ENCODE peak calls at places on chromosome 14, in nine cellular contexts. T is RWPE1; Y is HuH-7.5; Q is activated CD8-positive, alpha-beta memory T cell treated with anti-CD3 and anti-CD28 coated beads for 48 hours; A is brain microvascular endothelial cell; L is hypothalamus; O is fibroblast of mammary gland; W is glutamatergic neuron; C is activated naive CD8-positive, alpha-beta T cell treated with anti-CD3 and anti-CD28 coated beads, Interleukin-2, amount 50 U/mL, for 24 hours. S is an unnamed sample.

GRCh38 chr14:31749275-31749674 is 188.1 kb downstream of the NUBPL start:
- DNase-seq in T (no peak), Y (no peak), Q (no peak), A (no peak), L (no peak), O (no peak), W (no peak), C (no peak), S (no peak)

GRCh38 chr14:22262881-22263280 is 326.1 kb downstream of the DAD1 start:
- DNase-seq in T (no peak), Y (no peak), Q (no peak), A (no peak), L (no peak), O (no peak), W (no peak), C (no peak), S (no peak)

GRCh38 chr14:36767603-36768281 is 106.1 kb downstream of the PAX9 start:
- DNase-seq in T (peak), Y (no peak), Q (no peak), A (no peak), L (no peak), O (no peak), W (no peak), C (no peak), S (no peak)

GRCh38 chr14:99524804-99525698 is 43.8 kb downstream of the CCNK start:
- DNase-seq in T (peak), Y (peak), Q (no peak), A (peak), L (no peak), O (peak), W (peak), C (no peak), S (no peak)

GRCh38 chr14:49934638-49935037 is 41.8 kb downstream of the ARF6 start:
- DNase-seq in T (no peak), Y (no peak), Q (no peak), A (no peak), L (no peak), O (peak), W (no peak), C (no peak), S (no peak)

GRCh38 chr14:86723254-86723624 is 1193.3 kb downstream of the FLRT2 start:
- DNase-seq in T (no peak), Y (no peak), Q (no peak), A (no peak), L (no peak), O (no peak), W (no peak), C (no peak), S (no peak)

GRCh38 chr14:72801381-72801812 is 92.5 kb downstream of the DPF3 start:
- DNase-seq in T (peak), Y (no peak), Q (no peak), A (peak), L (no peak), O (peak), W (no peak), C (no peak), S (no peak)

GRCh38 chr14:20477211-20477876 is 8.1 kb downstream of the PNP start:
- DNase-seq in T (no peak), Y (no peak), Q (no peak), A (peak), L (no peak), O (no peak), W (no peak), C (no peak), S (no peak)

GRCh38 chr14:35741345-35742031 is 67.6 kb downstream of the RALGAPA1 start:
- DNase-seq in T (no peak), Y (no peak), Q (no peak), A (no peak), L (no peak), O (no peak), W (no peak), C (no peak), S (no peak)

GRCh38 chr14:64704743-64705405 is 650 bp downstream of the PLEKHG3 start:
- DNase-seq in T (no peak), Y (no peak), Q (no peak), A (no peak), L (no peak), O (no peak), W (peak), C (peak), S (no peak)

GRCh38 chr14:21299562-21300130 is 19.8 kb downstream of the RPGRIP1 start:
- DNase-seq in T (no peak), Y (no peak), Q (no peak), A (no peak), L (no peak), O (no peak), W (no peak), C (no peak), S (no peak)

GRCh38 chr14:67704484-67705089 is 2.9 kb downstream of the RDH12 start:
- DNase-seq in T (peak), Y (peak), Q (no peak), A (peak), L (no peak), O (peak), W (no peak), C (peak), S (no peak)

GRCh38 chr14:25090281-25090680 is 40.3 kb upstream of the STXBP6 start:
- DNase-seq in T (no peak), Y (no peak), Q (no peak), A (no peak), L (no peak), O (no peak), W (no peak), C (no peak), S (no peak)

S was measured in C1 segment of cervical spinal cord.